ENCODE peak calls at places on chromosome 17, in eight cellular contexts. One of them, this sample, is unnamed.
A peak's percentile ranks its signal among the peaks of the same experiment; 100 is the strongest.

GRCh38 chr17:46003907-46004748 is 5.1 kb downstream of the STH start:
- DNase-seq in HCT116: no peak
- DNase-seq in heart left ventricle: peak; percentile 56
- DNase-seq in testis: peak; percentile 64
- DNase-seq in A549: no peak
- DNase-seq in esophagus squamous epithelium: no peak
- DNase-seq in adrenal gland: peak; percentile 73
- DNase-seq in IMR-90: peak; percentile 5
- DNase-seq in this sample: peak; percentile 96

GRCh38 chr17:82434216-82434565 is 15.8 kb upstream of the OGFOD3 start:
- DNase-seq in esophagus squamous epithelium: no peak
- DNase-seq in HCT116: no peak
- DNase-seq in A549: no peak
- DNase-seq in IMR-90: no peak
- DNase-seq in testis: no peak
- DNase-seq in heart left ventricle: no peak
- DNase-seq in adrenal gland: no peak
- DNase-seq in this sample: no peak

GRCh38 chr17:63478814-63479494 is 2.1 kb downstream of the ACE start:
- DNase-seq in esophagus squamous epithelium: no peak
- DNase-seq in heart left ventricle: peak; percentile 72
- DNase-seq in HCT116: peak; percentile 93
- DNase-seq in testis: peak; percentile 83
- DNase-seq in A549: peak; percentile 92
- DNase-seq in IMR-90: peak; percentile 92
- DNase-seq in adrenal gland: peak; percentile 89
- DNase-seq in this sample: peak; percentile 86

GRCh38 chr17:77942111-77942988 is 16.2 kb upstream of the TNRC6C start:
- DNase-seq in IMR-90: no peak
- DNase-seq in A549: no peak
- DNase-seq in heart left ventricle: no peak
- DNase-seq in HCT116: no peak
- DNase-seq in esophagus squamous epithelium: no peak
- DNase-seq in testis: peak; percentile 80
- DNase-seq in adrenal gland: no peak
- DNase-seq in this sample: peak; percentile 46

GRCh38 chr17:59107306-59107670 is 608 bp upstream of the TRIM37 start:
- DNase-seq in testis: no peak
- DNase-seq in adrenal gland: no peak
- DNase-seq in A549: no peak
- DNase-seq in esophagus squamous epithelium: no peak
- DNase-seq in HCT116: no peak
- DNase-seq in heart left ventricle: no peak
- DNase-seq in IMR-90: no peak
- DNase-seq in this sample: no peak

GRCh38 chr17:65360961-65361552 is 200.4 kb downstream of the AXIN2 start:
- DNase-seq in testis: no peak
- DNase-seq in A549: no peak
- DNase-seq in esophagus squamous epithelium: no peak
- DNase-seq in IMR-90: no peak
- DNase-seq in adrenal gland: no peak
- DNase-seq in HCT116: no peak
- DNase-seq in heart left ventricle: no peak
- DNase-seq in this sample: no peak

GRCh38 chr17:72122002-72122310 is 1.1 kb downstream of the SOX9 start:
- DNase-seq in heart left ventricle: no peak
- DNase-seq in HCT116: no peak
- DNase-seq in testis: no peak
- DNase-seq in esophagus squamous epithelium: no peak
- DNase-seq in adrenal gland: no peak
- DNase-seq in A549: no peak
- DNase-seq in IMR-90: peak; percentile 58
- DNase-seq in this sample: no peak

GRCh38 chr17:68095205-68095811 is 59.8 kb downstream of the KPNA2 start:
- DNase-seq in IMR-90: no peak
- DNase-seq in heart left ventricle: no peak
- DNase-seq in testis: no peak
- DNase-seq in A549: no peak
- DNase-seq in adrenal gland: no peak
- DNase-seq in esophagus squamous epithelium: no peak
- DNase-seq in HCT116: no peak
- DNase-seq in this sample: no peak

GRCh38 chr17:2122641-2123302 is 67.9 kb downstream of the HIC1 start:
- DNase-seq in A549: no peak
- DNase-seq in IMR-90: peak; percentile 87
- DNase-seq in HCT116: no peak
- DNase-seq in heart left ventricle: peak; percentile 51
- DNase-seq in testis: peak; percentile 68
- DNase-seq in adrenal gland: peak; percentile 60
- DNase-seq in esophagus squamous epithelium: no peak
- DNase-seq in this sample: peak; percentile 18

GRCh38 chr17:82299452-82299851 is 18.0 kb downstream of the CD7 start:
- DNase-seq in adrenal gland: no peak
- DNase-seq in esophagus squamous epithelium: no peak
- DNase-seq in testis: no peak
- DNase-seq in HCT116: no peak
- DNase-seq in A549: no peak
- DNase-seq in heart left ventricle: no peak
- DNase-seq in IMR-90: no peak
- DNase-seq in this sample: no peak

GRCh38 chr17:33602981-33603380 is 309.9 kb upstream of the ASIC2 start:
- DNase-seq in testis: no peak
- DNase-seq in esophagus squamous epithelium: no peak
- DNase-seq in IMR-90: no peak
- DNase-seq in HCT116: no peak
- DNase-seq in adrenal gland: no peak
- DNase-seq in A549: no peak
- DNase-seq in heart left ventricle: no peak
- DNase-seq in this sample: no peak

GRCh38 chr17:49995055-49995738 is at the start of gene DLX3:
- DNase-seq in adrenal gland: peak; percentile 86
- DNase-seq in testis: peak; percentile 81
- DNase-seq in heart left ventricle: peak; percentile 70
- DNase-seq in IMR-90: peak; percentile 62
- DNase-seq in esophagus squamous epithelium: no peak
- DNase-seq in A549: peak; percentile 72
- DNase-seq in HCT116: no peak
- DNase-seq in this sample: peak; percentile 80

GRCh38 chr17:42843358-42843934 is 934 bp upstream of the AOC2 start:
- DNase-seq in HCT116: peak; percentile 51
- DNase-seq in adrenal gland: peak; percentile 35
- DNase-seq in heart left ventricle: peak; percentile 37
- DNase-seq in esophagus squamous epithelium: no peak
- DNase-seq in IMR-90: peak; percentile 74
- DNase-seq in A549: peak; percentile 82
- DNase-seq in testis: peak; percentile 40
- DNase-seq in this sample: peak; percentile 55

GRCh38 chr17:78528541-78528940 is 48.7 kb downstream of the DNAH17 start:
- DNase-seq in adrenal gland: no peak
- DNase-seq in HCT116: no peak
- DNase-seq in esophagus squamous epithelium: no peak
- DNase-seq in IMR-90: no peak
- DNase-seq in A549: no peak
- DNase-seq in heart left ventricle: no peak
- DNase-seq in testis: no peak
- DNase-seq in this sample: no peak

GRCh38 chr17:28961391-28961790 is 10.1 kb upstream of the PHF12 start:
- DNase-seq in HCT116: no peak
- DNase-seq in testis: no peak
- DNase-seq in heart left ventricle: no peak
- DNase-seq in esophagus squamous epithelium: no peak
- DNase-seq in IMR-90: no peak
- DNase-seq in adrenal gland: no peak
- DNase-seq in A549: no peak
- DNase-seq in this sample: no peak

GRCh38 chr17:80887639-80888175 is 103.9 kb upstream of the CHMP6 start:
- DNase-seq in heart left ventricle: no peak
- DNase-seq in esophagus squamous epithelium: no peak
- DNase-seq in HCT116: no peak
- DNase-seq in testis: no peak
- DNase-seq in adrenal gland: no peak
- DNase-seq in A549: no peak
- DNase-seq in IMR-90: no peak
- DNase-seq in this sample: no peak

GRCh38 chr17:73201215-73202069 is 8.6 kb downstream of the COG1 start:
- DNase-seq in HCT116: no peak
- DNase-seq in esophagus squamous epithelium: no peak
- DNase-seq in heart left ventricle: no peak
- DNase-seq in A549: no peak
- DNase-seq in IMR-90: no peak
- DNase-seq in adrenal gland: peak; percentile 76
- DNase-seq in testis: peak; percentile 48
- DNase-seq in this sample: no peak

GRCh38 chr17:73198930-73199260 is 6.0 kb downstream of the COG1 start:
- DNase-seq in HCT116: no peak
- DNase-seq in IMR-90: no peak
- DNase-seq in heart left ventricle: no peak
- DNase-seq in esophagus squamous epithelium: no peak
- DNase-seq in adrenal gland: no peak
- DNase-seq in A549: no peak
- DNase-seq in testis: no peak
- DNase-seq in this sample: no peak

GRCh38 chr17:73198201-73198929 is 5.5 kb downstream of the COG1 start:
- DNase-seq in HCT116: no peak
- DNase-seq in adrenal gland: no peak
- DNase-seq in heart left ventricle: no peak
- DNase-seq in IMR-90: no peak
- DNase-seq in testis: no peak
- DNase-seq in A549: no peak
- DNase-seq in esophagus squamous epithelium: no peak
- DNase-seq in this sample: no peak

GRCh38 chr17:73200476-73200875 is 7.6 kb downstream of the COG1 start:
- DNase-seq in testis: no peak
- DNase-seq in heart left ventricle: no peak
- DNase-seq in HCT116: no peak
- DNase-seq in adrenal gland: no peak
- DNase-seq in IMR-90: no peak
- DNase-seq in esophagus squamous epithelium: no peak
- DNase-seq in A549: no peak
- DNase-seq in this sample: no peak

GRCh38 chr17:73199751-73200317 is 7.0 kb downstream of the COG1 start:
- DNase-seq in A549: no peak
- DNase-seq in HCT116: no peak
- DNase-seq in heart left ventricle: no peak
- DNase-seq in adrenal gland: no peak
- DNase-seq in IMR-90: no peak
- DNase-seq in testis: no peak
- DNase-seq in esophagus squamous epithelium: no peak
- DNase-seq in this sample: no peak
- H3K27ac ChIP-seq in A549: no peak overlapping the region
- H3K27ac ChIP-seq in HCT116: no peak overlapping the region
- H3K27ac ChIP-seq in heart left ventricle: no peak overlapping the region
- H3K27ac ChIP-seq in adrenal gland: no peak overlapping the region
- H3K27ac ChIP-seq in IMR-90: no peak overlapping the region
- H3K27ac ChIP-seq in testis: no peak overlapping the region
- H3K27ac ChIP-seq in esophagus squamous epithelium: no peak overlapping the region
- H3K27ac ChIP-seq in this sample: no peak overlapping the region

DNA sequence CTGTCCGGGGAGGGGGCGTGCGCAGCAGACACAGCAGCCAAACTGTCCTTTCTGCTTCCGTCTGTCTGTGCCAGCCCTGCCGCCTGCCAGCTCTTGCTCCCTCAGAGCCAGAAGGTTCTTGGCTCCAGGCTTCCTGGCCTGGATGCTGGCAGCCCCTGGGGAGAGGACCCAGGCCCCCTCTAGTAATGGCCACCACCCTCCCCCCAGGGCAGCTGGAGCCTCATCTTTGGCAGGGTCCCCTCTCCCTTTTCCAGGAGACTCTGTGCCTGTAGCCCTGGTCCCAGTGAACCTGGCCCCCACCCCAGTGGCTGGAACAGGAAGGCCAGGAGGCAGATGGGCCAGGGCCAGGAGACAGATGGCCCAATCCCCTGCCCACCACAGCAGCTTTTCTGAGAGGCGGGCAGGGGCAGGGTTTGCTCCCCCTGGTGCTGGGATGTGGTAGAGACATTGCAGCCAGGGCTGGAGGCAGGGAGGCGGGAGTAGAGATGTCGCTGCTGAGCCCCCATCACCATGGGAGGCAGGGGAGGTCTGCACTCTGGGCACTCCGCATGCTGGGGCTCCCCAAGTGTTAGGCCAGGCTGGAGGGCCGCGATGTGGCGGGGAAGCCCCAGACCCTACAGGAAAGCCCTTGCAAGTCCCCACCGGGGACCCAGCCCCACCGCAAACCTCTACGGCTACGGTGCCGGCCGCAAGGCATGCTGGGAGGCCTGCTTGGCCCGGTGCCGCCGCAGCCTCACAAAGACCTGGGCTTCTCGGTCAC is 16.7 kb downstream of the UNC13D start:
- DNase-seq in A549: peak; percentile 44
- DNase-seq in IMR-90: peak; percentile 41
- DNase-seq in heart left ventricle: peak; percentile 70
- DNase-seq in testis: peak; percentile 50
- DNase-seq in esophagus squamous epithelium: no peak
- DNase-seq in adrenal gland: peak; percentile 67
- DNase-seq in HCT116: no peak
- DNase-seq in this sample: peak; percentile 66
- TF ChIP-seq POLR2A in A549: no peak
- TF ChIP-seq POLR2A in IMR-90: no peak
- TF ChIP-seq POLR2A in heart left ventricle: no peak
- TF ChIP-seq POLR2A in testis: no peak
- TF ChIP-seq POLR2A in esophagus squamous epithelium: no peak
- TF ChIP-seq POLR2A in adrenal gland: no peak
- TF ChIP-seq POLR2A in HCT116: no peak
- TF ChIP-seq POLR2A in this sample: no peak

DNA sequence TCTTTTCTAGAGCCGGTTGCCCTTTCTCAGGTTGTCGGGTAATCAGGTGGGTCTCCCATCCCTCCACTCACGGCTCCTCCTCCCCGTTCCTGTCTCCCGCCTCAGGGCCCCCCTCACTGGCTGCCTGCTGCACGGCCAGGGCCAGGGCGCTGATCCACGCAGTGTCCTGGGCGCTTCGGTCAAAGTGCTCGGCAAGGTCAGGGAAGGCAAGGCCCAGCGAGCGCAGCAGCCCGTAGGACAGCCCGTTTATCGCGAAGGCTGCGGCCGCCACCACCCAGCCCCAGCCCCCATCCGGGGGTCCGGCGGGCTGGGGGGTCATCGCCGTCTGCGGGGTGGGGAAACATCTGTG is 723 bp downstream of the SLC16A11 start:
- DNase-seq in A549: no peak
- DNase-seq in heart left ventricle: no peak
- DNase-seq in HCT116: no peak
- DNase-seq in IMR-90: no peak
- DNase-seq in testis: no peak
- DNase-seq in adrenal gland: no peak
- DNase-seq in esophagus squamous epithelium: no peak
- DNase-seq in this sample: no peak
- TF ChIP-seq CTCF in A549: no peak
- TF ChIP-seq CTCF in heart left ventricle: no peak
- TF ChIP-seq CTCF in HCT116: no peak
- TF ChIP-seq CTCF in IMR-90: no peak
- TF ChIP-seq CTCF in testis: no peak
- TF ChIP-seq CTCF in adrenal gland: no peak
- TF ChIP-seq CTCF in esophagus squamous epithelium: no peak
- TF ChIP-seq CTCF in this sample: no peak

GRCh38 chr17:47762733-47763132 is 29.7 kb downstream of the TBX21 start:
- DNase-seq in adrenal gland: no peak
- DNase-seq in heart left ventricle: no peak
- DNase-seq in testis: no peak
- DNase-seq in esophagus squamous epithelium: no peak
- DNase-seq in A549: no peak
- DNase-seq in HCT116: no peak
- DNase-seq in IMR-90: no peak
- DNase-seq in this sample: no peak

GRCh38 chr17:47760409-47761140 is 27.5 kb downstream of the TBX21 start:
- DNase-seq in IMR-90: no peak
- DNase-seq in heart left ventricle: no peak
- DNase-seq in A549: no peak
- DNase-seq in adrenal gland: no peak
- DNase-seq in HCT116: no peak
- DNase-seq in esophagus squamous epithelium: no peak
- DNase-seq in testis: no peak
- DNase-seq in this sample: no peak

GRCh38 chr17:47763913-47764582 is 31.0 kb downstream of the TBX21 start:
- DNase-seq in A549: no peak
- DNase-seq in heart left ventricle: no peak
- DNase-seq in testis: no peak
- DNase-seq in esophagus squamous epithelium: no peak
- DNase-seq in HCT116: no peak
- DNase-seq in adrenal gland: no peak
- DNase-seq in IMR-90: peak; percentile 22
- DNase-seq in this sample: no peak
- H3K27ac ChIP-seq in A549: no peak overlapping the region
- H3K27ac ChIP-seq in heart left ventricle: no peak overlapping the region
- H3K27ac ChIP-seq in testis: no peak overlapping the region
- H3K27ac ChIP-seq in esophagus squamous epithelium: no peak overlapping the region
- H3K27ac ChIP-seq in HCT116: no peak overlapping the region
- H3K27ac ChIP-seq in adrenal gland: no peak overlapping the region
- H3K27ac ChIP-seq in IMR-90: no peak overlapping the region
- H3K27ac ChIP-seq in this sample: no peak overlapping the region

This sample was measured in body of pancreas.